ENCODE peak calls at places on chromosome 5, in six cellular contexts. N, J, D, X, M and P are unnamed samples.

GRCh38 chr5:133552925-133553525 is 59.3 kb downstream of the FSTL4 start:
- DNase-seq in N (peak; percentile 58), J (peak; percentile 29), D (peak; percentile 46), X (peak; percentile 61), M (no peak), P (no peak)

GRCh38 chr5:61322738-61323429 is 9.2 kb upstream of the ZSWIM6 start:
- DNase-seq in N (no peak), J (peak; percentile 68), D (peak; percentile 62), X (no peak), M (no peak), P (no peak)

GRCh38 chr5:1127991-1128785 is 16.3 kb upstream of the SLC12A7 start:
- DNase-seq in N (no peak), J (no peak), D (no peak), X (no peak), M (no peak), P (no peak)

GRCh38 chr5:180286-180918 is 10.9 kb upstream of the LRRC14B start:
- DNase-seq in N (no peak), J (no peak), D (no peak), X (no peak), M (no peak), P (no peak)

GRCh38 chr5:178429541-178430186 is 160.5 kb downstream of the COL23A1 start:
- DNase-seq in N (peak; percentile 2), J (peak; percentile 6), D (no peak), X (no peak), M (no peak), P (no peak)

GRCh38 chr5:74798977-74799911 is 32.2 kb downstream of the NSA2 start:
- DNase-seq in N (no peak), J (no peak), D (peak; percentile 26), X (no peak), M (no peak), P (no peak)

GRCh38 chr5:73444499-73445432 is 3.8 kb downstream of the FOXD1 start:
- DNase-seq in N (no peak), J (peak; percentile 42), D (no peak), X (no peak), M (no peak), P (no peak)

GRCh38 chr5:98891591-98891990 is 37.2 kb downstream of the CHD1 start:
- DNase-seq in N (no peak), J (no peak), D (no peak), X (no peak), M (no peak), P (no peak)

GRCh38 chr5:121744577-121744976 is 107.1 kb upstream of the FTMT start:
- DNase-seq in N (no peak), J (no peak), D (no peak), X (no peak), M (no peak), P (no peak)

GRCh38 chr5:25362799-25363198 is 718.0 kb upstream of the CDH10 start:
- DNase-seq in N (no peak), J (no peak), D (no peak), X (peak; percentile 22), M (no peak), P (no peak)

GRCh38 chr5:170302729-170303501 is 5.3 kb upstream of the LCP2 start:
- DNase-seq in N (peak; percentile 80), J (no peak), D (no peak), X (no peak), M (no peak), P (no peak)

GRCh38 chr5:167688731-167689130 is 602.7 kb upstream of the WWC1 start:
- DNase-seq in N (no peak), J (no peak), D (peak; percentile 34), X (no peak), M (no peak), P (no peak)

GRCh38 chr5:145118109-145118508 is 717.0 kb downstream of the PRELID2 start:
- DNase-seq in N (no peak), J (no peak), D (no peak), X (no peak), M (no peak), P (no peak)

GRCh38 chr5:57539281-57539701 is 56.7 kb upstream of the ACTBL2 start:
- DNase-seq in N (no peak), J (peak; percentile 21), D (peak; percentile 67), X (no peak), M (peak; percentile 93), P (peak; percentile 88)

GRCh38 chr5:88954511-88954910 is 71.5 kb upstream of the MEF2C start:
- DNase-seq in N (no peak), J (peak; percentile 54), D (no peak), X (no peak), M (no peak), P (no peak)

GRCh38 chr5:167587768-167588167 is 703.7 kb upstream of the WWC1 start:
- DNase-seq in N (no peak), J (peak; percentile 37), D (peak; percentile 36), X (peak; percentile 56), M (no peak), P (no peak)

GRCh38 chr5:2579126-2579525 is 172.4 kb downstream of the IRX2 start:
- DNase-seq in N (no peak), J (no peak), D (no peak), X (no peak), M (no peak), P (no peak)

GRCh38 chr5:126971455-126972019 is 58.8 kb downstream of the MARCHF3 start:
- DNase-seq in N (no peak), J (no peak), D (no peak), X (no peak), M (no peak), P (no peak)

GRCh38 chr5:141095263-141095641 is 837 bp downstream of the PCDHB2 start:
- DNase-seq in N (no peak), J (no peak), D (no peak), X (no peak), M (no peak), P (no peak)

GRCh38 chr5:1633605-1634336 is 110.0 kb upstream of the LPCAT1 start:
- DNase-seq in N (peak; percentile 87), J (peak; percentile 78), D (peak; percentile 68), X (peak; percentile 82), M (no peak), P (no peak)

GRCh38 chr5:10679336-10679988 is 81.6 kb downstream of the DAP start:
- DNase-seq in N (no peak), J (no peak), D (no peak), X (no peak), M (no peak), P (no peak)

GRCh38 chr5:35660451-35660850 is 42.8 kb downstream of the SPEF2 start:
- DNase-seq in N (no peak), J (no peak), D (no peak), X (no peak), M (no peak), P (no peak)

GRCh38 chr5:101977729-101978345 is 318.2 kb downstream of the SLCO4C1 start:
- DNase-seq in N (no peak), J (peak; percentile 56), D (peak; percentile 44), X (peak; percentile 59), M (no peak), P (no peak)

GRCh38 chr5:82225525-82226172 is 52.5 kb downstream of the RPS23 start:
- DNase-seq in N (peak; percentile 76), J (peak; percentile 75), D (peak; percentile 63), X (peak; percentile 62), M (no peak), P (peak; percentile 13)

GRCh38 chr5:160266752-160267345 is 37.5 kb downstream of the FABP6 start:
- DNase-seq in N (no peak), J (no peak), D (no peak), X (no peak), M (no peak), P (no peak)
- TF ChIP-seq CTCF in N (no peak), J (no peak), D (no peak), X (no peak), M (no peak), P (no peak)

DNA sequence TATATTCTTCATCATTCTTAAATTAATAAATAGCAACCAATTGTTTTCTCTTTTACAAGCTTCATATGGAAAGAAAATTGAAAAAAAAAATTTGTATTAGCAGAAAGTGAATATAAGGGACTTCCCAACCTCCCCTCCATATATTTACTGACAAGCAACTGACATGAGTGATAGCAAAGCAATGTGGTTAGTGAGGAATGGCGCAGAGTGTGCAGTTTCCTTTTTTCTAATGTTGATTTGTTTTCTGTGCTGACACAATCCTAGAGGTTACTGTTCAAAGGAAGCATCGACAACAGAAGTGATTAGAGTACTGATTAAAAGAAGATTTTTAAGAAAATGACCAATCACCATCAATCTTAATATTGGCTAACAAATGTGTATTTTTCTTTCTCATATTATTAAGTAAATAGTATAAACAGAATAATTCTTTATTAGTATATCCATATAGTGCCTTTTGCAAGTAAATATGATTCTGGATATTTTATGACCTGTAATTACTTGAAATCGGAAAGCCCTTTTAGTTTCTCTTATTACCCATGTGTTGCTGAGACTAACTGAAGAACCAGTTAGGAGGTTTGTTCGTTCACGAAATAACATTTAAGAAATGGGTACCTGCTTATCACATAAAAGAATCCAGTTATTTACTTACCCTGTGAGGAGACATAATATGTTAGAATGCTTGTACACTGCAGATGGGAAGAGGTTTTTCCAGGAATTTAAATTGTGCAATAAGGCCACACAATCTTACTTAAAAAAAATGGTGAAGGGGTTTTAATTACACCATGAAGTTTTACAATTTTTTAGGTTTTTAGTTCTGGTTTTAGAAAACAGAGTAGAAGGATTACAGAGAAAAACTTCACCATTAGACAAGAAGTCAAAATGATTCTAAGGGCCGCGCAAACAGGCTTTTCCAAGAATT is 1.4 kb upstream of the PTGER4 start:
- DNase-seq in N (peak; percentile 50), J (peak; percentile 37), D (no peak), X (no peak), M (no peak), P (no peak)
- H3K4me3 ChIP-seq in N (peak overlapping the region; percentile 59), J (peak overlapping the region; percentile 95), D (peak overlapping the region; percentile 73), X (peak overlapping the region; percentile 66), M (peak overlapping the region; percentile 75), P (peak overlapping the region; percentile 40)

DNA sequence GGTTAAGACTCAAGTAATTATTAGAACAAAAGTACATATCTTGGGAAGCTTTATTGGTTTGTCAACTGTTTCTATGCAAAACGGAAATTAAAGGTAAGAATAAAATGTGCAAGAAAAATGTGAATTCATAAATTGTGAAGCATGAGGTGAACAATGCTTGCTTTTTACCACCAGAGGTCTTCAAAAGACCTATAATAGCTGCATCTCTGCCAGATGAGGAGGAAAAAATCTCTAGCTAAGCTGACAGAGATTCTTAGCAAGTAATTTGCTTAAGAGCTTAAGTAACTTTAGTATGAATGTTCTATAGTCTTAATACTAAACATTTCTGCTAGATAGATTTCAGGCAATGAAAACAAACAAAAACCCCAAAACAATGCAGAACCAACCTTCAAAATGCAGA is 54.1 kb downstream of the MRPS30 start:
- DNase-seq in N (no peak), J (peak; percentile 49), D (peak; percentile 21), X (peak; percentile 33), M (no peak), P (no peak)
- TF ChIP-seq CTCF in N (peak; percentile 31), J (peak; percentile 39), D (peak; percentile 30), X (peak; percentile 54), M (peak; percentile 8), P (peak; percentile 7)

GRCh38 chr5:139711067-139711851 is 63.1 kb downstream of the CXXC5 start:
- DNase-seq in N (peak; percentile 92), J (no peak), D (peak; percentile 15), X (peak; percentile 46), M (no peak), P (no peak)

GRCh38 chr5:139709587-139710369 is 61.6 kb downstream of the CXXC5 start:
- DNase-seq in N (peak; percentile 97), J (no peak), D (no peak), X (no peak), M (no peak), P (no peak)

GRCh38 chr5:139710370-139711066 is 62.4 kb downstream of the CXXC5 start:
- DNase-seq in N (peak; percentile 82), J (peak; percentile 42), D (peak; percentile 43), X (no peak), M (no peak), P (no peak)

GRCh38 chr5:139708877-139709586 is 60.9 kb downstream of the CXXC5 start:
- DNase-seq in N (no peak), J (peak; percentile 61), D (peak; percentile 80), X (peak; percentile 54), M (peak; percentile 26), P (no peak)

GRCh38 chr5:139711852-139712171 is 63.7 kb downstream of the CXXC5 start:
- DNase-seq in N (no peak), J (no peak), D (no peak), X (no peak), M (no peak), P (no peak)
- H3K4me3 ChIP-seq in N (peak overlapping the region; percentile 52), J (no peak overlapping the region), D (no peak overlapping the region), X (peak overlapping the region; percentile 88), M (no peak overlapping the region), P (peak overlapping the region; percentile 41)